ENCODE peak calls at places on chromosomes 11 and 22, in five cellular contexts. One of them, this sample, is unnamed.

GRCh38 chr22:42772647-42773046 is 52.0 kb upstream of the A4GALT start:
- DNase-seq in heart left ventricle: no peak
- DNase-seq in iPS DF 6.9: no peak
- DNase-seq in psoas muscle: no peak
- DNase-seq in GM23338: no peak
- DNase-seq in this sample: no peak

GRCh38 chr22:33969052-33969451 is 48.8 kb upstream of the LARGE1 start:
- DNase-seq in heart left ventricle: no peak
- DNase-seq in iPS DF 6.9: no peak
- DNase-seq in psoas muscle: no peak
- DNase-seq in GM23338: peak; percentile 39
- DNase-seq in this sample: no peak

GRCh38 chr11:105100206-105100605 is 39.4 kb downstream of the CARD18 start:
- DNase-seq in heart left ventricle: no peak
- DNase-seq in iPS DF 6.9: no peak
- DNase-seq in psoas muscle: no peak
- DNase-seq in GM23338: no peak
- DNase-seq in this sample: no peak

GRCh38 chr11:44854146-44854545 is 96.5 kb downstream of the TP53I11 start:
- DNase-seq in heart left ventricle: no peak
- DNase-seq in iPS DF 6.9: no peak
- DNase-seq in psoas muscle: no peak
- DNase-seq in GM23338: no peak
- DNase-seq in this sample: no peak

GRCh38 chr11:13233173-13233572 is 44.4 kb upstream of the BMAL1 start:
- DNase-seq in heart left ventricle: no peak
- DNase-seq in iPS DF 6.9: no peak
- DNase-seq in psoas muscle: no peak
- DNase-seq in GM23338: no peak
- DNase-seq in this sample: no peak

GRCh38 chr22:37345863-37346514 is 63.7 kb downstream of the CYTH4 start:
- DNase-seq in heart left ventricle: no peak
- DNase-seq in iPS DF 6.9: no peak
- DNase-seq in psoas muscle: no peak
- DNase-seq in GM23338: no peak
- DNase-seq in this sample: no peak

GRCh38 chr11:66951927-66952337 is 6.3 kb downstream of the PC start:
- DNase-seq in heart left ventricle: no peak
- DNase-seq in iPS DF 6.9: no peak
- DNase-seq in psoas muscle: no peak
- DNase-seq in GM23338: no peak
- DNase-seq in this sample: peak; percentile 48

GRCh38 chr22:48855593-48856307 is 971.9 kb downstream of the BRD1 start:
- DNase-seq in heart left ventricle: no peak
- DNase-seq in iPS DF 6.9: no peak
- DNase-seq in psoas muscle: no peak
- DNase-seq in GM23338: no peak
- DNase-seq in this sample: no peak

GRCh38 chr11:116986521-116987105 is 111.6 kb downstream of the SIK3 start:
- DNase-seq in heart left ventricle: no peak
- DNase-seq in iPS DF 6.9: no peak
- DNase-seq in psoas muscle: no peak
- DNase-seq in GM23338: peak; percentile 28
- DNase-seq in this sample: no peak

GRCh38 chr11:115333106-115333505 is 171.1 kb downstream of the CADM1 start:
- DNase-seq in heart left ventricle: no peak
- DNase-seq in iPS DF 6.9: no peak
- DNase-seq in psoas muscle: no peak
- DNase-seq in GM23338: peak; percentile 21
- DNase-seq in this sample: no peak

GRCh38 chr11:123187670-123188507 is 7.2 kb downstream of the CLMP start:
- DNase-seq in heart left ventricle: no peak
- DNase-seq in iPS DF 6.9: no peak
- DNase-seq in psoas muscle: no peak
- DNase-seq in GM23338: no peak
- DNase-seq in this sample: no peak

GRCh38 chr11:99795999-99796398 is 775.2 kb downstream of the CNTN5 start:
- DNase-seq in heart left ventricle: no peak
- DNase-seq in iPS DF 6.9: no peak
- DNase-seq in psoas muscle: no peak
- DNase-seq in GM23338: no peak
- DNase-seq in this sample: no peak

GRCh38 chr11:64356498-64357411 is 2.2 kb upstream of the RPS6KA4 start:
- DNase-seq in heart left ventricle: no peak
- DNase-seq in iPS DF 6.9: no peak
- DNase-seq in psoas muscle: peak; percentile 49
- DNase-seq in GM23338: peak; percentile 97
- DNase-seq in this sample: peak; percentile 84

GRCh38 chr22:19086417-19086816 is 35.8 kb downstream of the DGCR2 start:
- DNase-seq in heart left ventricle: no peak
- DNase-seq in iPS DF 6.9: no peak
- DNase-seq in psoas muscle: no peak
- DNase-seq in GM23338: no peak
- DNase-seq in this sample: no peak

GRCh38 chr11:115580927-115581680 is 76.9 kb upstream of the CADM1 start:
- DNase-seq in heart left ventricle: peak; percentile 59
- DNase-seq in iPS DF 6.9: no peak
- DNase-seq in psoas muscle: no peak
- DNase-seq in GM23338: no peak
- DNase-seq in this sample: no peak

GRCh38 chr22:25062378-25063095 is 110.0 kb downstream of the KIAA1671 start:
- DNase-seq in heart left ventricle: no peak
- DNase-seq in iPS DF 6.9: no peak
- DNase-seq in psoas muscle: peak; percentile 1
- DNase-seq in GM23338: no peak
- DNase-seq in this sample: no peak

GRCh38 chr11:126624491-126624890 is 269.0 kb downstream of the ST3GAL4 start:
- DNase-seq in heart left ventricle: no peak
- DNase-seq in iPS DF 6.9: no peak
- DNase-seq in psoas muscle: no peak
- DNase-seq in GM23338: no peak
- DNase-seq in this sample: no peak

GRCh38 chr22:50219800-50220602 is 19.2 kb downstream of the SELENOO start:
- DNase-seq in heart left ventricle: no peak
- DNase-seq in iPS DF 6.9: no peak
- DNase-seq in psoas muscle: no peak
- DNase-seq in GM23338: no peak
- DNase-seq in this sample: no peak

GRCh38 chr11:120517390-120518315 is 6.1 kb downstream of the GRIK4 start:
- DNase-seq in heart left ventricle: no peak
- DNase-seq in iPS DF 6.9: no peak
- DNase-seq in psoas muscle: no peak
- DNase-seq in GM23338: no peak
- DNase-seq in this sample: peak; percentile 64

GRCh38 chr22:45777852-45778172 is 106.2 kb downstream of the ATXN10 start:
- DNase-seq in heart left ventricle: no peak
- DNase-seq in iPS DF 6.9: no peak
- DNase-seq in psoas muscle: no peak
- DNase-seq in GM23338: no peak
- DNase-seq in this sample: no peak
- H3K27ac ChIP-seq in heart left ventricle: no peak overlapping the region
- H3K27ac ChIP-seq in iPS DF 6.9: no peak overlapping the region
- H3K27ac ChIP-seq in psoas muscle: no peak overlapping the region
- H3K27ac ChIP-seq in GM23338: no peak overlapping the region
- H3K27ac ChIP-seq in this sample: no peak overlapping the region

GRCh38 chr11:8203980-8204379 is 35.2 kb upstream of the RIC3 start:
- DNase-seq in heart left ventricle: no peak
- DNase-seq in iPS DF 6.9: no peak
- DNase-seq in psoas muscle: no peak
- DNase-seq in GM23338: no peak
- DNase-seq in this sample: no peak
- H3K27ac ChIP-seq in heart left ventricle: no peak overlapping the region
- H3K27ac ChIP-seq in iPS DF 6.9: no peak overlapping the region
- H3K27ac ChIP-seq in psoas muscle: no peak overlapping the region
- H3K27ac ChIP-seq in GM23338: no peak overlapping the region
- H3K27ac ChIP-seq in this sample: no peak overlapping the region

GRCh38 chr11:94111241-94111640 is 17.4 kb upstream of the PANX1 start:
- DNase-seq in heart left ventricle: no peak
- DNase-seq in iPS DF 6.9: no peak
- DNase-seq in psoas muscle: no peak
- DNase-seq in GM23338: no peak
- DNase-seq in this sample: no peak

GRCh38 chr11:94106699-94107098 is 21.9 kb upstream of the PANX1 start:
- DNase-seq in heart left ventricle: peak; percentile 40
- DNase-seq in iPS DF 6.9: no peak
- DNase-seq in psoas muscle: no peak
- DNase-seq in GM23338: no peak
- DNase-seq in this sample: no peak

GRCh38 chr11:94107363-94107762 is 21.3 kb upstream of the PANX1 start:
- DNase-seq in heart left ventricle: no peak
- DNase-seq in iPS DF 6.9: no peak
- DNase-seq in psoas muscle: no peak
- DNase-seq in GM23338: peak; percentile 17
- DNase-seq in this sample: no peak

GRCh38 chr11:94112182-94112960 is 16.3 kb upstream of the PANX1 start:
- DNase-seq in heart left ventricle: no peak
- DNase-seq in iPS DF 6.9: no peak
- DNase-seq in psoas muscle: no peak
- DNase-seq in GM23338: no peak
- DNase-seq in this sample: peak; percentile 28

GRCh38 chr11:94111660-94112059 is 17.0 kb upstream of the PANX1 start:
- DNase-seq in heart left ventricle: no peak
- DNase-seq in iPS DF 6.9: no peak
- DNase-seq in psoas muscle: no peak
- DNase-seq in GM23338: no peak
- DNase-seq in this sample: no peak
- H3K27ac ChIP-seq in heart left ventricle: peak overlapping the region; percentile 35
- H3K27ac ChIP-seq in iPS DF 6.9: no peak overlapping the region
- H3K27ac ChIP-seq in psoas muscle: no peak overlapping the region
- H3K27ac ChIP-seq in GM23338: no peak overlapping the region
- H3K27ac ChIP-seq in this sample: no peak overlapping the region

GRCh38 chr11:27427183-27427980 is 45.2 kb downstream of the LGR4 start:
- DNase-seq in heart left ventricle: no peak
- DNase-seq in iPS DF 6.9: no peak
- DNase-seq in psoas muscle: no peak
- DNase-seq in GM23338: peak; percentile 42
- DNase-seq in this sample: peak; percentile 58
- H3K27ac ChIP-seq in heart left ventricle: no peak overlapping the region
- H3K27ac ChIP-seq in iPS DF 6.9: no peak overlapping the region
- H3K27ac ChIP-seq in psoas muscle: no peak overlapping the region
- H3K27ac ChIP-seq in GM23338: peak overlapping the region; percentile 9
- H3K27ac ChIP-seq in this sample: peak overlapping the region; percentile 69

GRCh38 chr11:48150213-48150612 is 66.4 kb upstream of the OR4B1 start:
- DNase-seq in heart left ventricle: no peak
- DNase-seq in iPS DF 6.9: no peak
- DNase-seq in psoas muscle: no peak
- DNase-seq in GM23338: no peak
- DNase-seq in this sample: no peak
- H3K27ac ChIP-seq in heart left ventricle: no peak overlapping the region
- H3K27ac ChIP-seq in iPS DF 6.9: no peak overlapping the region
- H3K27ac ChIP-seq in psoas muscle: no peak overlapping the region
- H3K27ac ChIP-seq in GM23338: no peak overlapping the region
- H3K27ac ChIP-seq in this sample: no peak overlapping the region

DNA sequence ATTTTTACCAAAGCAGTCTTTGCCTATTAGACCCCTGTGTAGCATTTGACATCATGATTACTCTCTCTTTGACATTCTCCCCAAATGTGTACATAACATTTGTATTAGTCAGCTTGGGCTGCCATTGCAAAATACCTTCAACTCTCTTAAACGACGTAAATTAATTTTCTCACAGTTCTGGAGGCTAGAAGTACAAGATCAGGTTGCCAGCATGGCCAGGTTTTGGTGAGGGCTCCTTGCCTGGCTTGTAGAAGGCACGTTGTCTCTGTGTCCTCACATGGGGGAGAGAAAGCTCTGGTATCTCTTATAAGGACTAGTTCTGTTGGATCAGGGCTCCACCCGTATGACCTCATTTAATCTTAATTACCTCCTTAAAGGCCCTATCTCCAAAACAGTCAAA is 12.3 kb upstream of the DLAT start:
- DNase-seq in heart left ventricle: no peak
- DNase-seq in iPS DF 6.9: no peak
- DNase-seq in psoas muscle: no peak
- DNase-seq in GM23338: no peak
- DNase-seq in this sample: no peak
- H3K27ac ChIP-seq in heart left ventricle: no peak overlapping the region
- H3K27ac ChIP-seq in iPS DF 6.9: no peak overlapping the region
- H3K27ac ChIP-seq in psoas muscle: no peak overlapping the region
- H3K27ac ChIP-seq in GM23338: no peak overlapping the region
- H3K27ac ChIP-seq in this sample: peak overlapping the region; percentile 83

GRCh38 chr11:11075515-11076171 is 217.8 kb upstream of the ZBED5 start:
- DNase-seq in heart left ventricle: no peak
- DNase-seq in iPS DF 6.9: no peak
- DNase-seq in psoas muscle: no peak
- DNase-seq in GM23338: peak; percentile 27
- DNase-seq in this sample: no peak
- H3K27ac ChIP-seq in heart left ventricle: no peak overlapping the region
- H3K27ac ChIP-seq in iPS DF 6.9: no peak overlapping the region
- H3K27ac ChIP-seq in psoas muscle: no peak overlapping the region
- H3K27ac ChIP-seq in GM23338: no peak overlapping the region
- H3K27ac ChIP-seq in this sample: no peak overlapping the region

GRCh38 chr22:31973739-31974138 is 29.4 kb downstream of the YWHAH start:
- DNase-seq in heart left ventricle: peak; percentile 47
- DNase-seq in iPS DF 6.9: no peak
- DNase-seq in psoas muscle: no peak
- DNase-seq in GM23338: no peak
- DNase-seq in this sample: no peak
- H3K27ac ChIP-seq in heart left ventricle: no peak overlapping the region
- H3K27ac ChIP-seq in iPS DF 6.9: no peak overlapping the region
- H3K27ac ChIP-seq in psoas muscle: no peak overlapping the region
- H3K27ac ChIP-seq in GM23338: no peak overlapping the region
- H3K27ac ChIP-seq in this sample: no peak overlapping the region

GRCh38 chr22:30386960-30387848 is at the start of gene RNF215:
- DNase-seq in heart left ventricle: peak; percentile 78
- DNase-seq in iPS DF 6.9: no peak
- DNase-seq in psoas muscle: peak; percentile 92
- DNase-seq in GM23338: peak; percentile 97
- DNase-seq in this sample: peak; percentile 91
- H3K27ac ChIP-seq in heart left ventricle: no peak within 1 kb of the TSS
- H3K27ac ChIP-seq in iPS DF 6.9: no peak within 1 kb of the TSS
- H3K27ac ChIP-seq in psoas muscle: peak within 1 kb of the TSS; percentile 60
- H3K27ac ChIP-seq in GM23338: peak within 1 kb of the TSS; percentile 74
- H3K27ac ChIP-seq in this sample: peak within 1 kb of the TSS; percentile 63